ENCODE peak calls at places on chromosomes 6 and 20, in five cellular contexts. One of them, this sample, is unnamed.

GRCh38 chr6:57252975-57253374 is 30.9 kb upstream of the RAB23 start:
- DNase-seq in hippocampal formation: no peak
- DNase-seq in COR-L47: no peak
- DNase-seq in NCI-H1092 treated with DMSO at 0.1 percent for 48 hours: no peak
- DNase-seq in stimulated activated CD4-positive, alpha-beta T cell treated with anti-CD3 and anti-CD28 coated beads, Interleukin-4, amount 100 ng/mL, for 1 hour: no peak
- DNase-seq in this sample: no peak

GRCh38 chr6:117290173-117290834 is 24.9 kb downstream of the VGLL2 start:
- DNase-seq in COR-L47: no peak
- DNase-seq in hippocampal formation: no peak
- DNase-seq in NCI-H1092 treated with DMSO at 0.1 percent for 48 hours: no peak
- DNase-seq in stimulated activated CD4-positive, alpha-beta T cell treated with anti-CD3 and anti-CD28 coated beads, Interleukin-4, amount 100 ng/mL, for 1 hour: no peak
- DNase-seq in this sample: no peak

GRCh38 chr6:108619431-108620197 is 58.9 kb downstream of the FOXO3 start:
- DNase-seq in stimulated activated CD4-positive, alpha-beta T cell treated with anti-CD3 and anti-CD28 coated beads, Interleukin-4, amount 100 ng/mL, for 1 hour: no peak
- DNase-seq in hippocampal formation: no peak
- DNase-seq in NCI-H1092 treated with DMSO at 0.1 percent for 48 hours: no peak
- DNase-seq in COR-L47: no peak
- DNase-seq in this sample: no peak

GRCh38 chr6:163113358-163113962 is 301.1 kb upstream of the QKI start:
- DNase-seq in NCI-H1092 treated with DMSO at 0.1 percent for 48 hours: no peak
- DNase-seq in stimulated activated CD4-positive, alpha-beta T cell treated with anti-CD3 and anti-CD28 coated beads, Interleukin-4, amount 100 ng/mL, for 1 hour: no peak
- DNase-seq in COR-L47: no peak
- DNase-seq in hippocampal formation: no peak
- DNase-seq in this sample: no peak

GRCh38 chr6:105644073-105644489 is 241.2 kb upstream of the PREP start:
- DNase-seq in COR-L47: no peak
- DNase-seq in NCI-H1092 treated with DMSO at 0.1 percent for 48 hours: no peak
- DNase-seq in hippocampal formation: no peak
- DNase-seq in stimulated activated CD4-positive, alpha-beta T cell treated with anti-CD3 and anti-CD28 coated beads, Interleukin-4, amount 100 ng/mL, for 1 hour: no peak
- DNase-seq in this sample: no peak

GRCh38 chr6:104789770-104790190 is 69.9 kb downstream of the HACE1 start:
- DNase-seq in NCI-H1092 treated with DMSO at 0.1 percent for 48 hours: no peak
- DNase-seq in hippocampal formation: no peak
- DNase-seq in COR-L47: no peak
- DNase-seq in stimulated activated CD4-positive, alpha-beta T cell treated with anti-CD3 and anti-CD28 coated beads, Interleukin-4, amount 100 ng/mL, for 1 hour: no peak
- DNase-seq in this sample: no peak

GRCh38 chr20:63941282-63942060 is 14.7 kb downstream of the UCKL1 start:
- DNase-seq in COR-L47: no peak
- DNase-seq in hippocampal formation: no peak
- DNase-seq in stimulated activated CD4-positive, alpha-beta T cell treated with anti-CD3 and anti-CD28 coated beads, Interleukin-4, amount 100 ng/mL, for 1 hour: peak; percentile 51
- DNase-seq in NCI-H1092 treated with DMSO at 0.1 percent for 48 hours: no peak
- DNase-seq in this sample: no peak

GRCh38 chr20:4944518-4944917 is 56.8 kb downstream of the SLC23A2 start:
- DNase-seq in COR-L47: no peak
- DNase-seq in hippocampal formation: no peak
- DNase-seq in stimulated activated CD4-positive, alpha-beta T cell treated with anti-CD3 and anti-CD28 coated beads, Interleukin-4, amount 100 ng/mL, for 1 hour: no peak
- DNase-seq in NCI-H1092 treated with DMSO at 0.1 percent for 48 hours: no peak
- DNase-seq in this sample: peak; percentile 92

GRCh38 chr6:153503810-153504209 is 372.7 kb upstream of the RGS17 start:
- DNase-seq in NCI-H1092 treated with DMSO at 0.1 percent for 48 hours: no peak
- DNase-seq in hippocampal formation: no peak
- DNase-seq in COR-L47: peak; percentile 31
- DNase-seq in stimulated activated CD4-positive, alpha-beta T cell treated with anti-CD3 and anti-CD28 coated beads, Interleukin-4, amount 100 ng/mL, for 1 hour: no peak
- DNase-seq in this sample: no peak

GRCh38 chr20:2814076-2814475 is 711 bp upstream of the C20orf141 start:
- DNase-seq in hippocampal formation: no peak
- DNase-seq in COR-L47: no peak
- DNase-seq in stimulated activated CD4-positive, alpha-beta T cell treated with anti-CD3 and anti-CD28 coated beads, Interleukin-4, amount 100 ng/mL, for 1 hour: no peak
- DNase-seq in NCI-H1092 treated with DMSO at 0.1 percent for 48 hours: no peak
- DNase-seq in this sample: no peak

GRCh38 chr6:158072083-158072721 is 90.5 kb downstream of the SYNJ2 start:
- DNase-seq in COR-L47: peak; percentile 16
- DNase-seq in NCI-H1092 treated with DMSO at 0.1 percent for 48 hours: peak; percentile 61
- DNase-seq in stimulated activated CD4-positive, alpha-beta T cell treated with anti-CD3 and anti-CD28 coated beads, Interleukin-4, amount 100 ng/mL, for 1 hour: peak; percentile 73
- DNase-seq in hippocampal formation: peak; percentile 71
- DNase-seq in this sample: peak; percentile 16

GRCh38 chr20:5136096-5136495 is 9.3 kb downstream of the CDS2 start:
- DNase-seq in NCI-H1092 treated with DMSO at 0.1 percent for 48 hours: no peak
- DNase-seq in hippocampal formation: no peak
- DNase-seq in stimulated activated CD4-positive, alpha-beta T cell treated with anti-CD3 and anti-CD28 coated beads, Interleukin-4, amount 100 ng/mL, for 1 hour: no peak
- DNase-seq in COR-L47: no peak
- DNase-seq in this sample: no peak

GRCh38 chr6:134198093-134198492 is 119.8 kb downstream of the SGK1 start:
- DNase-seq in stimulated activated CD4-positive, alpha-beta T cell treated with anti-CD3 and anti-CD28 coated beads, Interleukin-4, amount 100 ng/mL, for 1 hour: no peak
- DNase-seq in hippocampal formation: no peak
- DNase-seq in COR-L47: no peak
- DNase-seq in NCI-H1092 treated with DMSO at 0.1 percent for 48 hours: no peak
- DNase-seq in this sample: no peak

GRCh38 chr20:21182832-21183563 is 57.1 kb downstream of the KIZ start:
- DNase-seq in NCI-H1092 treated with DMSO at 0.1 percent for 48 hours: no peak
- DNase-seq in hippocampal formation: no peak
- DNase-seq in COR-L47: no peak
- DNase-seq in stimulated activated CD4-positive, alpha-beta T cell treated with anti-CD3 and anti-CD28 coated beads, Interleukin-4, amount 100 ng/mL, for 1 hour: no peak
- DNase-seq in this sample: no peak

GRCh38 chr20:58129736-58130135 is 98.7 kb downstream of the ANKRD60 start:
- DNase-seq in NCI-H1092 treated with DMSO at 0.1 percent for 48 hours: no peak
- DNase-seq in COR-L47: no peak
- DNase-seq in stimulated activated CD4-positive, alpha-beta T cell treated with anti-CD3 and anti-CD28 coated beads, Interleukin-4, amount 100 ng/mL, for 1 hour: no peak
- DNase-seq in hippocampal formation: no peak
- DNase-seq in this sample: no peak

GRCh38 chr6:86728976-86729375 is 208.4 kb upstream of the HTR1E start:
- DNase-seq in COR-L47: no peak
- DNase-seq in NCI-H1092 treated with DMSO at 0.1 percent for 48 hours: no peak
- DNase-seq in stimulated activated CD4-positive, alpha-beta T cell treated with anti-CD3 and anti-CD28 coated beads, Interleukin-4, amount 100 ng/mL, for 1 hour: no peak
- DNase-seq in hippocampal formation: no peak
- DNase-seq in this sample: no peak

GRCh38 chr6:134663800-134664535 is 285.9 kb downstream of the ALDH8A1 start:
- DNase-seq in stimulated activated CD4-positive, alpha-beta T cell treated with anti-CD3 and anti-CD28 coated beads, Interleukin-4, amount 100 ng/mL, for 1 hour: no peak
- DNase-seq in hippocampal formation: no peak
- DNase-seq in NCI-H1092 treated with DMSO at 0.1 percent for 48 hours: no peak
- DNase-seq in COR-L47: no peak
- DNase-seq in this sample: no peak

GRCh38 chr6:129955584-129955983 is 62.8 kb upstream of the L3MBTL3 start:
- DNase-seq in NCI-H1092 treated with DMSO at 0.1 percent for 48 hours: no peak
- DNase-seq in stimulated activated CD4-positive, alpha-beta T cell treated with anti-CD3 and anti-CD28 coated beads, Interleukin-4, amount 100 ng/mL, for 1 hour: no peak
- DNase-seq in COR-L47: no peak
- DNase-seq in hippocampal formation: no peak
- DNase-seq in this sample: no peak

GRCh38 chr20:57991211-57991841 is 237.1 kb downstream of the ANKRD60 start:
- DNase-seq in stimulated activated CD4-positive, alpha-beta T cell treated with anti-CD3 and anti-CD28 coated beads, Interleukin-4, amount 100 ng/mL, for 1 hour: no peak
- DNase-seq in hippocampal formation: no peak
- DNase-seq in NCI-H1092 treated with DMSO at 0.1 percent for 48 hours: no peak
- DNase-seq in COR-L47: no peak
- DNase-seq in this sample: no peak

GRCh38 chr20:18011482-18011881 is 42.7 kb downstream of the MGME1 start:
- DNase-seq in COR-L47: no peak
- DNase-seq in hippocampal formation: no peak
- DNase-seq in NCI-H1092 treated with DMSO at 0.1 percent for 48 hours: no peak
- DNase-seq in stimulated activated CD4-positive, alpha-beta T cell treated with anti-CD3 and anti-CD28 coated beads, Interleukin-4, amount 100 ng/mL, for 1 hour: no peak
- DNase-seq in this sample: no peak

GRCh38 chr20:46683939-46684750 is 5.1 kb downstream of the TP53RK start:
- DNase-seq in stimulated activated CD4-positive, alpha-beta T cell treated with anti-CD3 and anti-CD28 coated beads, Interleukin-4, amount 100 ng/mL, for 1 hour: no peak
- DNase-seq in COR-L47: no peak
- DNase-seq in NCI-H1092 treated with DMSO at 0.1 percent for 48 hours: no peak
- DNase-seq in hippocampal formation: no peak
- DNase-seq in this sample: no peak

GRCh38 chr6:70673054-70673453 is 5.4 kb downstream of the SMAP1 start:
- DNase-seq in NCI-H1092 treated with DMSO at 0.1 percent for 48 hours: no peak
- DNase-seq in hippocampal formation: no peak
- DNase-seq in stimulated activated CD4-positive, alpha-beta T cell treated with anti-CD3 and anti-CD28 coated beads, Interleukin-4, amount 100 ng/mL, for 1 hour: no peak
- DNase-seq in COR-L47: no peak
- DNase-seq in this sample: no peak

GRCh38 chr20:64212750-64213149 is 42.8 kb upstream of the PCMTD2 start:
- DNase-seq in NCI-H1092 treated with DMSO at 0.1 percent for 48 hours: no peak
- DNase-seq in hippocampal formation: no peak
- DNase-seq in COR-L47: no peak
- DNase-seq in stimulated activated CD4-positive, alpha-beta T cell treated with anti-CD3 and anti-CD28 coated beads, Interleukin-4, amount 100 ng/mL, for 1 hour: no peak
- DNase-seq in this sample: no peak

GRCh38 chr6:52904562-52905279 is 4.8 kb downstream of the GSTA3 start:
- DNase-seq in NCI-H1092 treated with DMSO at 0.1 percent for 48 hours: no peak
- DNase-seq in stimulated activated CD4-positive, alpha-beta T cell treated with anti-CD3 and anti-CD28 coated beads, Interleukin-4, amount 100 ng/mL, for 1 hour: no peak
- DNase-seq in COR-L47: no peak
- DNase-seq in hippocampal formation: no peak
- DNase-seq in this sample: no peak

This sample was measured in DMS79 treated with DMSO at 0.1 percent for 48 hours.